ENCODE peak calls at places on chromosomes 16 and 17, in four cellular contexts. O, P, R and Y are unnamed samples.

GRCh38 chr16:2008009-2008526 is 1.6 kb downstream of the ZNF598 start:
- DNase-seq in O (peak), P (peak), R (no peak), Y (no peak)

GRCh38 chr16:49630783-49631182 is 225.1 kb downstream of the ZNF423 start:
- DNase-seq in O (no peak), P (no peak), R (no peak), Y (no peak)

GRCh38 chr16:50038756-50039529 is 13.9 kb downstream of the CNEP1R1 start:
- DNase-seq in O (no peak), P (no peak), R (no peak), Y (no peak)

GRCh38 chr17:18124346-18125126 is 16.0 kb downstream of the MYO15A start:
- DNase-seq in O (no peak), P (no peak), R (no peak), Y (no peak)

GRCh38 chr16:57505169-57505568 is 18.9 kb upstream of the DOK4 start:
- DNase-seq in O (no peak), P (no peak), R (no peak), Y (no peak)

GRCh38 chr17:55845385-55845784 is 94.5 kb downstream of the PCTP start:
- DNase-seq in O (peak), P (peak), R (no peak), Y (peak)

GRCh38 chr16:4058386-4058785 is 57.9 kb downstream of the ADCY9 start:
- DNase-seq in O (no peak), P (peak), R (no peak), Y (no peak)

GRCh38 chr17:45311406-45311761 is 5.4 kb downstream of the MAP3K14 start:
- DNase-seq in O (no peak), P (no peak), R (no peak), Y (no peak)

GRCh38 chr16:58306327-58306726 is 11.5 kb upstream of the PRSS54 start:
- DNase-seq in O (no peak), P (peak), R (no peak), Y (no peak)

GRCh38 chr17:57553525-57553924 is 191.6 kb downstream of the CCDC182 start:
- DNase-seq in O (no peak), P (peak), R (peak), Y (no peak)

GRCh38 chr17:61337247-61337812 is 62.3 kb upstream of the TBX2 start:
- DNase-seq in O (no peak), P (peak), R (no peak), Y (no peak)

GRCh38 chr17:57480438-57481196 is 224.3 kb downstream of the MSI2 start:
- DNase-seq in O (no peak), P (peak), R (no peak), Y (no peak)

GRCh38 chr17:28174352-28175046 is 132.0 kb downstream of the NLK start:
- DNase-seq in O (no peak), P (no peak), R (no peak), Y (no peak)

GRCh38 chr16:12340151-12340733 is 363.7 kb downstream of the SNX29 start:
- DNase-seq in O (no peak), P (peak), R (no peak), Y (no peak)

GRCh38 chr16:20129375-20129774 is 55.7 kb upstream of the GPR139 start:
- DNase-seq in O (no peak), P (no peak), R (no peak), Y (no peak)

GRCh38 chr16:66196770-66197169 is 169.7 kb upstream of the CDH5 start:
- DNase-seq in O (no peak), P (no peak), R (no peak), Y (no peak)

GRCh38 chr16:67963325-67964321 is 4.8 kb downstream of the SLC12A4 start:
- DNase-seq in O (peak), P (no peak), R (no peak), Y (no peak)

GRCh38 chr17:42409467-42410351 is 13.3 kb downstream of the CAVIN1 start:
- DNase-seq in O (no peak), P (peak), R (peak), Y (peak)

GRCh38 chr17:43846963-43847369 is at the start of gene CD300LG:
- DNase-seq in O (no peak), P (no peak), R (no peak), Y (no peak)

GRCh38 chr16:23960081-23960499 is 124.3 kb downstream of the PRKCB start:
- DNase-seq in O (no peak), P (no peak), R (no peak), Y (no peak)

GRCh38 chr17:40810505-40810904 is 10.7 kb upstream of the KRT28 start:
- DNase-seq in O (no peak), P (peak), R (peak), Y (no peak)

GRCh38 chr16:59698341-59698979 is 964.3 kb upstream of the GOT2 start:
- DNase-seq in O (no peak), P (peak), R (no peak), Y (peak)

GRCh38 chr17:70184770-70185169 is 15.4 kb downstream of the KCNJ2 start:
- DNase-seq in O (no peak), P (peak), R (no peak), Y (peak)

GRCh38 chr17:77210331-77210730 is 69.6 kb downstream of the SEC14L1 start:
- DNase-seq in O (peak), P (no peak), R (no peak), Y (no peak)

GRCh38 chr17:68800731-68801130 is 154.5 kb downstream of the ABCA8 start:
- DNase-seq in O (no peak), P (peak), R (no peak), Y (peak)

GRCh38 chr16:78939600-78939999 is 660.9 kb downstream of the MAF start:
- DNase-seq in O (no peak), P (no peak), R (no peak), Y (no peak)

GRCh38 chr17:10126554-10127493 is 71.6 kb downstream of the GAS7 start:
- DNase-seq in O (no peak), P (peak), R (no peak), Y (peak)

GRCh38 chr16:14562691-14563491 is 67.2 kb downstream of the PARN start:
- DNase-seq in O (no peak), P (no peak), R (no peak), Y (no peak)

GRCh38 chr17:21679256-21680146 is 12.8 kb upstream of the KCNJ18 start:
- DNase-seq in O (peak), P (no peak), R (no peak), Y (no peak)

GRCh38 chr17:72425133-72425795 is 304.4 kb downstream of the SOX9 start:
- DNase-seq in O (no peak), P (no peak), R (no peak), Y (no peak)

GRCh38 chr17:72426948-72427760 is 306.3 kb downstream of the SOX9 start:
- DNase-seq in O (no peak), P (no peak), R (no peak), Y (no peak)

GRCh38 chr17:72424505-72425117 is 303.8 kb downstream of the SOX9 start:
- DNase-seq in O (no peak), P (no peak), R (no peak), Y (no peak)

GRCh38 chr17:72426321-72426720 is 305.5 kb downstream of the SOX9 start:
- DNase-seq in O (no peak), P (no peak), R (no peak), Y (no peak)

DNA sequence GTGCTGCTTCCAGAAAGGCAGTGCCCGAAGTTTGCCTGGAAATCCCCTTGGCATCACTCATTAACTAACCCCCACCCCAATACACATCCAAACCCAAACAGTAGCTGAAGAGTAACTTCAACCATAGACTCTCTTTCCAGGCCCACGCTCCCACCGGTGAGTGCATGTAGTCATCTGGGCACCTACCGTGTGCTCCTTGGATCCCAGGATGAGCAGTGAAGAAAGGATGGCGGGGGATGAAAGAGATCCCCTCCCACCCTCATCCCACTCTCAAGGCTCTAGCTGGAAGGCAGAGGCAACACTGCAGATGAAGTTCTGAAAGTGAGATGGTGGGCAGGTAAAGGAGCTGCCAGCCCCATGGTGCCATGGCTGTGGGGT is 305.0 kb downstream of the SOX9 start:
- DNase-seq in O (no peak), P (no peak), R (no peak), Y (no peak)
- H3K4me3 ChIP-seq in O (no peak), P (no peak), R (no peak), Y (no peak)

DNA sequence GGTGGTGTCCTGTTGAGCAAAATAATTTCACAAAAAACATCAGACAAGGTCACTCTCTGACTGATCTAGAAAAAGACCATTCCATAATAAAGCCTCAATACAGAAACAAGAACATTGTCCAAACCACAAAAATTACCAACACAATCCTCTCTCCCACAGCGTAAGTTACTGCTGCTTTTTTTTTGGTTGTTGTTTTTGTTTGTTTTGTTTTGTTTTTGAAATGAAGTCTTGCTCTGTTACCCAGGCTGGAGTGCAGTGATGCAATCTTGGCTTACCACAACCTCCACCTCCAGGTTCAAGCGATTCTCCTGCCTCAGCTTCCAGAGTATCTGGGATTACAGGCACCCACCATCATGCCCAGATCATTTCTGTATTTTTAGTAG is 1.5 kb upstream of the KCTD13 start:
- DNase-seq in O (no peak), P (no peak), R (no peak), Y (no peak)
- H3K4me3 ChIP-seq in O (no peak), P (no peak), R (no peak), Y (no peak)

GRCh38 chr17:82339634-82340580 is 6.3 kb upstream of the SECTM1 start:
- DNase-seq in O (peak), P (no peak), R (no peak), Y (no peak)
- H3K4me3 ChIP-seq in O (no peak), P (peak), R (no peak), Y (peak)

GRCh38 chr17:66795486-66795885 is 39.4 kb upstream of the CACNG5 start:
- DNase-seq in O (no peak), P (no peak), R (no peak), Y (no peak)
- H3K4me3 ChIP-seq in O (no peak), P (no peak), R (no peak), Y (no peak)

GRCh38 chr17:73901661-73902415 is 257.6 kb upstream of the SDK2 start:
- DNase-seq in O (peak), P (no peak), R (no peak), Y (no peak)

GRCh38 chr17:73899839-73900238 is 255.6 kb upstream of the SDK2 start:
- DNase-seq in O (no peak), P (no peak), R (no peak), Y (no peak)

GRCh38 chr17:73902416-73903181 is 258.4 kb upstream of the SDK2 start:
- DNase-seq in O (no peak), P (no peak), R (no peak), Y (no peak)

GRCh38 chr17:73900516-73900915 is 256.3 kb upstream of the SDK2 start:
- DNase-seq in O (no peak), P (no peak), R (no peak), Y (no peak)

DNA sequence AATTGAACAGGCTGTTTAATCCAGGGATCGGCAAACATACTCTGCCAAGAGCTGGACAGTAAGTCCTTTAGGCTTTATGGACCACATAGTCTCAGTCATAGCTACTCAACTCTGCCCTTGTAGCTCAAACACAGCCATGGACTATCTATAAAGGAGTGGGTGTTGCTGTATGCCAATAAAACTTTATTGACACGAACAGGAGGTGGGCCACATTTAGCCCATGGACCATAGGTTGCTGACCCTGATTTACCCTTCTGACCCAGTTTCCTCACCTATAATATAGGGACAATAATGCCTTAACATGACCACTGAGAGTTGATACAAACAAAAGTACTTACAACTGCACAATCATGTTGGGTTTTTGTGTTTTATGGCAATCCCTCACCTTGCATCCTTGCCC is 257.0 kb upstream of the SDK2 start:
- DNase-seq in O (no peak), P (no peak), R (no peak), Y (no peak)
- H3K4me3 ChIP-seq in O (no peak), P (no peak), R (no peak), Y (no peak)

GRCh38 chr16:89525146-89525913 is 17.1 kb downstream of the SPG7 start:
- DNase-seq in O (no peak), P (no peak), R (no peak), Y (no peak)
- H3K4me3 ChIP-seq in O (no peak), P (no peak), R (no peak), Y (no peak)

DNA sequence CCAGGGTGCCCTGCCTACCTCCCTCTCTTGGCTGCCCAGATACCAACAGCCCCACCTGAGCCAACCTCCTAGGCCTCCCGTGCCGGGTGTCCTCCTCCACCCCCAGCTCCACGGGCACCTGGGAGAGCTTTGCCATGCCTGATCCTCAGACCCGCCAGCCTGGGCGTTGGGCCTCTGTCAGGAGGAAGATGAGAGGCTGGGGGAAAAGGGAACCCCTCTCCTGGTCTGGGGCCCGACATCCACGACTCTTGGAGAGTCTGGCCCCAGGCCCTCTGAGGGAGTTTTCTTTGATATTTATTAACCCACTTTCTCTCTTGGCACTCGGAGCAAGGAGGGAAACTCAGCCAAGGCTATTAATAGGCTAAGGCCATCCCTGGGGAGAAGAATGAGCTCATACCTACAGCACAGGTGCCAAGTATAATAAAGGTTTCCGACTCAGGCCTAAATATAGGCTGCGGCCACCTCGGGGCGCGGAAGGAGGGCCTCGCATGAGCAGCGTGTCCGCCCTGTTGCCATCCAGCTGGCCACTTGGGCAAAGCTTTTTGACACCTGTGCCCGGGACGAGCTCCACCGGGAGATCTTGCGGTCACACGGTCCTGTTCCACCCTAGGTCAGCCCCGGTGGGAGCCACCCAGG is 232.2 kb downstream of the ENGASE start:
- DNase-seq in O (no peak), P (no peak), R (no peak), Y (no peak)
- H3K4me3 ChIP-seq in O (no peak), P (no peak), R (no peak), Y (no peak)

GRCh38 chr17:80826955-80827645 is 164.5 kb upstream of the CHMP6 start:
- DNase-seq in O (peak), P (peak), R (peak), Y (peak)
- H3K4me3 ChIP-seq in O (no peak), P (no peak), R (no peak), Y (no peak)

GRCh38 chr16:31529398-31530312 is 2.0 kb downstream of the AHSP start:
- DNase-seq in O (no peak), P (no peak), R (no peak), Y (no peak)
- H3K4me3 ChIP-seq in O (peak), P (no peak), R (peak), Y (no peak)